ENCODE peak calls at places on chromosomes 12 and 14, in eight cellular contexts. One of them, this sample, is unnamed.

GRCh38 chr12:51528852-51529545 is 62.0 kb upstream of the SCN8A start:
- DNase-seq in neural progenitor cell: no peak
- DNase-seq in ACHN: no peak
- DNase-seq in stimulated activated naive CD4-positive, alpha-beta T cell treated with Interleukin-2 at 50 U/mL for 16 hours: no peak
- DNase-seq in NCI-H1417: no peak
- DNase-seq in HS-5: no peak
- DNase-seq in AG04450: no peak
- DNase-seq in CD8-positive, alpha-beta T cell: no peak
- DNase-seq in this sample: no peak

GRCh38 chr12:89862511-89863331 is 154.1 kb upstream of the ATP2B1 start:
- DNase-seq in neural progenitor cell: no peak
- DNase-seq in CD8-positive, alpha-beta T cell: no peak
- DNase-seq in stimulated activated naive CD4-positive, alpha-beta T cell treated with Interleukin-2 at 50 U/mL for 16 hours: peak; percentile 11
- DNase-seq in AG04450: no peak
- DNase-seq in ACHN: no peak
- DNase-seq in HS-5: no peak
- DNase-seq in NCI-H1417: no peak
- DNase-seq in this sample: peak; percentile 42

GRCh38 chr14:87131879-87132278 is 861.1 kb downstream of the GALC start:
- DNase-seq in HS-5: no peak
- DNase-seq in neural progenitor cell: no peak
- DNase-seq in NCI-H1417: peak; percentile 73
- DNase-seq in AG04450: no peak
- DNase-seq in stimulated activated naive CD4-positive, alpha-beta T cell treated with Interleukin-2 at 50 U/mL for 16 hours: no peak
- DNase-seq in CD8-positive, alpha-beta T cell: no peak
- DNase-seq in ACHN: no peak
- DNase-seq in this sample: no peak

GRCh38 chr14:68977137-68977740 is 1.9 kb downstream of the ACTN1 start:
- DNase-seq in ACHN: no peak
- DNase-seq in stimulated activated naive CD4-positive, alpha-beta T cell treated with Interleukin-2 at 50 U/mL for 16 hours: no peak
- DNase-seq in HS-5: no peak
- DNase-seq in NCI-H1417: no peak
- DNase-seq in CD8-positive, alpha-beta T cell: no peak
- DNase-seq in AG04450: no peak
- DNase-seq in neural progenitor cell: peak; percentile 63
- DNase-seq in this sample: no peak

GRCh38 chr14:37988472-37988871 is 219.2 kb upstream of the SSTR1 start:
- DNase-seq in HS-5: no peak
- DNase-seq in stimulated activated naive CD4-positive, alpha-beta T cell treated with Interleukin-2 at 50 U/mL for 16 hours: no peak
- DNase-seq in CD8-positive, alpha-beta T cell: no peak
- DNase-seq in neural progenitor cell: no peak
- DNase-seq in NCI-H1417: no peak
- DNase-seq in ACHN: peak; percentile 10
- DNase-seq in AG04450: no peak
- DNase-seq in this sample: no peak

GRCh38 chr12:128572311-128572810 is 251.4 kb downstream of the SLC15A4 start:
- DNase-seq in CD8-positive, alpha-beta T cell: no peak
- DNase-seq in AG04450: no peak
- DNase-seq in stimulated activated naive CD4-positive, alpha-beta T cell treated with Interleukin-2 at 50 U/mL for 16 hours: no peak
- DNase-seq in ACHN: no peak
- DNase-seq in NCI-H1417: no peak
- DNase-seq in HS-5: no peak
- DNase-seq in neural progenitor cell: no peak
- DNase-seq in this sample: no peak

GRCh38 chr14:79659995-79660975 is 551.0 kb downstream of the DIO2 start:
- DNase-seq in stimulated activated naive CD4-positive, alpha-beta T cell treated with Interleukin-2 at 50 U/mL for 16 hours: no peak
- DNase-seq in AG04450: no peak
- DNase-seq in CD8-positive, alpha-beta T cell: no peak
- DNase-seq in NCI-H1417: no peak
- DNase-seq in neural progenitor cell: no peak
- DNase-seq in HS-5: no peak
- DNase-seq in ACHN: no peak
- DNase-seq in this sample: no peak

GRCh38 chr12:101243074-101243473 is 33.0 kb upstream of the SLC5A8 start:
- DNase-seq in stimulated activated naive CD4-positive, alpha-beta T cell treated with Interleukin-2 at 50 U/mL for 16 hours: no peak
- DNase-seq in HS-5: no peak
- DNase-seq in NCI-H1417: no peak
- DNase-seq in neural progenitor cell: no peak
- DNase-seq in ACHN: no peak
- DNase-seq in AG04450: no peak
- DNase-seq in CD8-positive, alpha-beta T cell: no peak
- DNase-seq in this sample: no peak

GRCh38 chr12:70812124-70812523 is 108.4 kb downstream of the PTPRR start:
- DNase-seq in stimulated activated naive CD4-positive, alpha-beta T cell treated with Interleukin-2 at 50 U/mL for 16 hours: no peak
- DNase-seq in neural progenitor cell: no peak
- DNase-seq in AG04450: no peak
- DNase-seq in CD8-positive, alpha-beta T cell: no peak
- DNase-seq in HS-5: no peak
- DNase-seq in NCI-H1417: no peak
- DNase-seq in ACHN: no peak
- DNase-seq in this sample: peak; percentile 68

GRCh38 chr14:39247256-39247655 is 13.5 kb downstream of the MIA2 start:
- DNase-seq in HS-5: peak; percentile 63
- DNase-seq in stimulated activated naive CD4-positive, alpha-beta T cell treated with Interleukin-2 at 50 U/mL for 16 hours: no peak
- DNase-seq in NCI-H1417: no peak
- DNase-seq in CD8-positive, alpha-beta T cell: no peak
- DNase-seq in AG04450: peak; percentile 78
- DNase-seq in ACHN: peak; percentile 61
- DNase-seq in neural progenitor cell: no peak
- DNase-seq in this sample: no peak

GRCh38 chr12:96187675-96188355 is 6.4 kb upstream of the ELK3 start:
- DNase-seq in AG04450: no peak
- DNase-seq in neural progenitor cell: no peak
- DNase-seq in stimulated activated naive CD4-positive, alpha-beta T cell treated with Interleukin-2 at 50 U/mL for 16 hours: no peak
- DNase-seq in CD8-positive, alpha-beta T cell: no peak
- DNase-seq in HS-5: no peak
- DNase-seq in ACHN: no peak
- DNase-seq in NCI-H1417: no peak
- DNase-seq in this sample: no peak

GRCh38 chr12:131058700-131059099 is 105.0 kb downstream of the ADGRD1 start:
- DNase-seq in AG04450: no peak
- DNase-seq in neural progenitor cell: no peak
- DNase-seq in stimulated activated naive CD4-positive, alpha-beta T cell treated with Interleukin-2 at 50 U/mL for 16 hours: no peak
- DNase-seq in NCI-H1417: no peak
- DNase-seq in HS-5: no peak
- DNase-seq in ACHN: no peak
- DNase-seq in CD8-positive, alpha-beta T cell: no peak
- DNase-seq in this sample: no peak

GRCh38 chr14:60214003-60214402 is 35.0 kb upstream of the PPM1A start:
- DNase-seq in NCI-H1417: no peak
- DNase-seq in ACHN: no peak
- DNase-seq in AG04450: no peak
- DNase-seq in neural progenitor cell: no peak
- DNase-seq in HS-5: no peak
- DNase-seq in stimulated activated naive CD4-positive, alpha-beta T cell treated with Interleukin-2 at 50 U/mL for 16 hours: no peak
- DNase-seq in CD8-positive, alpha-beta T cell: no peak
- DNase-seq in this sample: no peak

GRCh38 chr14:91417983-91418386 is 365 bp upstream of the CCDC88C start:
- DNase-seq in stimulated activated naive CD4-positive, alpha-beta T cell treated with Interleukin-2 at 50 U/mL for 16 hours: peak; percentile 63
- DNase-seq in NCI-H1417: peak; percentile 91
- DNase-seq in ACHN: peak; percentile 53
- DNase-seq in neural progenitor cell: peak; percentile 82
- DNase-seq in HS-5: no peak
- DNase-seq in CD8-positive, alpha-beta T cell: peak; percentile 50
- DNase-seq in AG04450: no peak
- DNase-seq in this sample: peak; percentile 58

GRCh38 chr14:91376547-91377477 is 40.8 kb downstream of the CCDC88C start:
- DNase-seq in stimulated activated naive CD4-positive, alpha-beta T cell treated with Interleukin-2 at 50 U/mL for 16 hours: no peak
- DNase-seq in AG04450: no peak
- DNase-seq in HS-5: no peak
- DNase-seq in NCI-H1417: peak; percentile 66
- DNase-seq in CD8-positive, alpha-beta T cell: no peak
- DNase-seq in ACHN: no peak
- DNase-seq in neural progenitor cell: no peak
- DNase-seq in this sample: no peak

GRCh38 chr12:64039285-64039871 is 182.7 kb downstream of the KICS2 start:
- DNase-seq in ACHN: peak; percentile 12
- DNase-seq in HS-5: no peak
- DNase-seq in CD8-positive, alpha-beta T cell: no peak
- DNase-seq in stimulated activated naive CD4-positive, alpha-beta T cell treated with Interleukin-2 at 50 U/mL for 16 hours: no peak
- DNase-seq in neural progenitor cell: peak; percentile 19
- DNase-seq in NCI-H1417: peak; percentile 88
- DNase-seq in AG04450: peak; percentile 23
- DNase-seq in this sample: peak; percentile 61

GRCh38 chr12:3747543-3747942 is 5.4 kb downstream of the CRACR2A start:
- DNase-seq in neural progenitor cell: no peak
- DNase-seq in ACHN: no peak
- DNase-seq in HS-5: no peak
- DNase-seq in AG04450: no peak
- DNase-seq in NCI-H1417: no peak
- DNase-seq in stimulated activated naive CD4-positive, alpha-beta T cell treated with Interleukin-2 at 50 U/mL for 16 hours: peak; percentile 9
- DNase-seq in CD8-positive, alpha-beta T cell: no peak
- DNase-seq in this sample: peak; percentile 63

GRCh38 chr12:91901675-91902074 is 244.0 kb downstream of the BTG1 start:
- DNase-seq in NCI-H1417: no peak
- DNase-seq in ACHN: no peak
- DNase-seq in stimulated activated naive CD4-positive, alpha-beta T cell treated with Interleukin-2 at 50 U/mL for 16 hours: no peak
- DNase-seq in AG04450: no peak
- DNase-seq in neural progenitor cell: no peak
- DNase-seq in HS-5: no peak
- DNase-seq in CD8-positive, alpha-beta T cell: no peak
- DNase-seq in this sample: no peak

GRCh38 chr14:33475623-33476022 is 475.3 kb downstream of the EGLN3 start:
- DNase-seq in CD8-positive, alpha-beta T cell: no peak
- DNase-seq in AG04450: no peak
- DNase-seq in HS-5: no peak
- DNase-seq in ACHN: peak; percentile 49
- DNase-seq in stimulated activated naive CD4-positive, alpha-beta T cell treated with Interleukin-2 at 50 U/mL for 16 hours: no peak
- DNase-seq in NCI-H1417: peak; percentile 84
- DNase-seq in neural progenitor cell: peak; percentile 95
- DNase-seq in this sample: peak; percentile 73

GRCh38 chr12:127381043-127381668 is 885.8 kb upstream of the TMEM132C start:
- DNase-seq in stimulated activated naive CD4-positive, alpha-beta T cell treated with Interleukin-2 at 50 U/mL for 16 hours: no peak
- DNase-seq in neural progenitor cell: peak; percentile 86
- DNase-seq in NCI-H1417: peak; percentile 62
- DNase-seq in CD8-positive, alpha-beta T cell: no peak
- DNase-seq in HS-5: no peak
- DNase-seq in AG04450: no peak
- DNase-seq in ACHN: peak; percentile 70
- DNase-seq in this sample: peak; percentile 21

GRCh38 chr14:75558440-75558839 is 20.0 kb upstream of the FLVCR2 start:
- DNase-seq in AG04450: no peak
- DNase-seq in ACHN: no peak
- DNase-seq in stimulated activated naive CD4-positive, alpha-beta T cell treated with Interleukin-2 at 50 U/mL for 16 hours: no peak
- DNase-seq in HS-5: no peak
- DNase-seq in neural progenitor cell: no peak
- DNase-seq in NCI-H1417: no peak
- DNase-seq in CD8-positive, alpha-beta T cell: no peak
- DNase-seq in this sample: no peak

GRCh38 chr12:107319536-107320030 is 226.2 kb upstream of the CRY1 start:
- DNase-seq in stimulated activated naive CD4-positive, alpha-beta T cell treated with Interleukin-2 at 50 U/mL for 16 hours: no peak
- DNase-seq in HS-5: no peak
- DNase-seq in CD8-positive, alpha-beta T cell: no peak
- DNase-seq in ACHN: peak; percentile 12
- DNase-seq in AG04450: no peak
- DNase-seq in neural progenitor cell: peak; percentile 57
- DNase-seq in NCI-H1417: peak; percentile 82
- DNase-seq in this sample: no peak

GRCh38 chr12:51214895-51215294 is 3.0 kb downstream of the POU6F1 start:
- DNase-seq in CD8-positive, alpha-beta T cell: no peak
- DNase-seq in stimulated activated naive CD4-positive, alpha-beta T cell treated with Interleukin-2 at 50 U/mL for 16 hours: no peak
- DNase-seq in neural progenitor cell: no peak
- DNase-seq in ACHN: no peak
- DNase-seq in HS-5: no peak
- DNase-seq in AG04450: no peak
- DNase-seq in NCI-H1417: no peak
- DNase-seq in this sample: no peak

GRCh38 chr14:103314496-103315277 is 19.4 kb upstream of the EIF5 start:
- DNase-seq in HS-5: no peak
- DNase-seq in neural progenitor cell: no peak
- DNase-seq in ACHN: no peak
- DNase-seq in CD8-positive, alpha-beta T cell: no peak
- DNase-seq in stimulated activated naive CD4-positive, alpha-beta T cell treated with Interleukin-2 at 50 U/mL for 16 hours: no peak
- DNase-seq in NCI-H1417: no peak
- DNase-seq in AG04450: no peak
- DNase-seq in this sample: no peak

GRCh38 chr12:93154753-93155475 is 222.8 kb upstream of the NUDT4 start:
- DNase-seq in neural progenitor cell: no peak
- DNase-seq in stimulated activated naive CD4-positive, alpha-beta T cell treated with Interleukin-2 at 50 U/mL for 16 hours: no peak
- DNase-seq in HS-5: no peak
- DNase-seq in AG04450: no peak
- DNase-seq in ACHN: no peak
- DNase-seq in CD8-positive, alpha-beta T cell: no peak
- DNase-seq in NCI-H1417: no peak
- DNase-seq in this sample: no peak

GRCh38 chr14:22780941-22781605 is 14.6 kb downstream of the OXA1L start:
- DNase-seq in ACHN: no peak
- DNase-seq in stimulated activated naive CD4-positive, alpha-beta T cell treated with Interleukin-2 at 50 U/mL for 16 hours: no peak
- DNase-seq in HS-5: no peak
- DNase-seq in NCI-H1417: no peak
- DNase-seq in CD8-positive, alpha-beta T cell: no peak
- DNase-seq in neural progenitor cell: no peak
- DNase-seq in AG04450: no peak
- DNase-seq in this sample: no peak

GRCh38 chr14:79134346-79134745 is 964.2 kb downstream of the NRXN3 start:
- DNase-seq in ACHN: no peak
- DNase-seq in AG04450: no peak
- DNase-seq in stimulated activated naive CD4-positive, alpha-beta T cell treated with Interleukin-2 at 50 U/mL for 16 hours: no peak
- DNase-seq in NCI-H1417: no peak
- DNase-seq in neural progenitor cell: no peak
- DNase-seq in CD8-positive, alpha-beta T cell: no peak
- DNase-seq in HS-5: no peak
- DNase-seq in this sample: no peak

GRCh38 chr12:94615284-94616216 is 34.8 kb downstream of the TMCC3 start:
- DNase-seq in stimulated activated naive CD4-positive, alpha-beta T cell treated with Interleukin-2 at 50 U/mL for 16 hours: no peak
- DNase-seq in ACHN: peak; percentile 92
- DNase-seq in HS-5: peak; percentile 38
- DNase-seq in NCI-H1417: no peak
- DNase-seq in AG04450: peak; percentile 6
- DNase-seq in neural progenitor cell: no peak
- DNase-seq in CD8-positive, alpha-beta T cell: no peak
- DNase-seq in this sample: peak; percentile 66

GRCh38 chr12:81257952-81258551 is 180.2 kb downstream of the ACSS3 start:
- DNase-seq in neural progenitor cell: peak; percentile 56
- DNase-seq in AG04450: peak; percentile 8
- DNase-seq in HS-5: no peak
- DNase-seq in ACHN: peak; percentile 83
- DNase-seq in NCI-H1417: peak; percentile 61
- DNase-seq in CD8-positive, alpha-beta T cell: no peak
- DNase-seq in stimulated activated naive CD4-positive, alpha-beta T cell treated with Interleukin-2 at 50 U/mL for 16 hours: no peak
- DNase-seq in this sample: no peak

GRCh38 chr12:96211989-96212388 is 17.8 kb downstream of the ELK3 start:
- DNase-seq in stimulated activated naive CD4-positive, alpha-beta T cell treated with Interleukin-2 at 50 U/mL for 16 hours: no peak
- DNase-seq in neural progenitor cell: no peak
- DNase-seq in HS-5: no peak
- DNase-seq in CD8-positive, alpha-beta T cell: no peak
- DNase-seq in NCI-H1417: no peak
- DNase-seq in ACHN: no peak
- DNase-seq in AG04450: no peak
- DNase-seq in this sample: no peak

GRCh38 chr14:92387610-92388009 is 64.6 kb downstream of the SLC24A4 start:
- DNase-seq in HS-5: no peak
- DNase-seq in stimulated activated naive CD4-positive, alpha-beta T cell treated with Interleukin-2 at 50 U/mL for 16 hours: no peak
- DNase-seq in neural progenitor cell: no peak
- DNase-seq in CD8-positive, alpha-beta T cell: no peak
- DNase-seq in ACHN: no peak
- DNase-seq in NCI-H1417: no peak
- DNase-seq in AG04450: no peak
- DNase-seq in this sample: no peak